ENCODE peak calls at places on chromosomes 5 and 9, in ten cellular contexts. R is hypothalamus; D is stimulated activated CD8-positive, alpha-beta memory T cell treated with anti-CD3 and anti-CD28 coated beads, Interleukin-4, amount 100 ng/mL, for 48 hours; Q is AG10803; K is mesenteric fat pad; C is HTR-8/SVneo; A is BE2C; U is cardiac fibroblast; X is AG09319; Y is right lobe of liver. Z is an unnamed sample.

GRCh38 chr5:92836861-92837755 is 743.9 kb downstream of the NR2F1-AS1 start:
- DNase-seq in K (no peak), Q (peak), X (no peak), D (no peak), U (peak), C (peak), Y (no peak), R (no peak), A (no peak), Z (no peak)

GRCh38 chr5:127353761-127354160 is 63.2 kb downstream of the MEGF10 start:
- DNase-seq in C (no peak), D (no peak), U (no peak), Q (no peak), A (no peak), R (no peak), X (no peak), K (no peak), Y (peak), Z (no peak)

GRCh38 chr5:135442387-135443256 is 4.5 kb downstream of the DCANP1 start:
- DNase-seq in A (no peak), K (peak), Q (no peak), X (no peak), D (peak), R (no peak), U (no peak), Y (no peak), C (no peak), Z (no peak)

GRCh38 chr9:110691002-110691549 is 22.5 kb downstream of the MUSK start:
- DNase-seq in K (no peak), X (no peak), A (peak), Q (no peak), D (no peak), R (no peak), U (peak), C (no peak), Y (no peak), Z (no peak)

GRCh38 chr9:1267581-1267980 is 217.4 kb downstream of the DMRT2 start:
- DNase-seq in Q (no peak), X (no peak), R (no peak), A (no peak), D (no peak), Y (peak), U (no peak), K (no peak), C (no peak), Z (no peak)

GRCh38 chr9:108512426-108513173 is 343.2 kb downstream of the ACTL7B start:
- DNase-seq in Q (no peak), C (no peak), D (no peak), R (no peak), A (no peak), U (peak), Y (no peak), K (no peak), X (no peak), Z (no peak)

GRCh38 chr9:79685576-79685975 is 113.8 kb downstream of the TLE4 start:
- DNase-seq in K (no peak), Q (peak), C (no peak), R (no peak), D (no peak), Y (no peak), X (no peak), U (peak), A (no peak), Z (no peak)

GRCh38 chr5:112270299-112271293 is 148.5 kb downstream of the EPB41L4A start:
- DNase-seq in K (no peak), X (no peak), U (peak), C (no peak), D (no peak), A (no peak), Q (no peak), R (no peak), Y (no peak), Z (no peak)

GRCh38 chr5:143434261-143435206 is 31.0 kb upstream of the NR3C1 start:
- DNase-seq in A (no peak), R (no peak), U (peak), Y (peak), K (no peak), D (peak), Q (no peak), C (no peak), X (no peak), Z (no peak)

GRCh38 chr9:2493578-2493977 is 128.0 kb upstream of the VLDLR start:
- DNase-seq in R (no peak), D (no peak), X (no peak), Q (no peak), K (no peak), A (no peak), C (no peak), U (no peak), Y (no peak), Z (no peak)

GRCh38 chr5:139676951-139677367 is 28.8 kb downstream of the CXXC5 start:
- DNase-seq in Q (no peak), R (peak), A (peak), X (no peak), D (no peak), Y (no peak), K (no peak), C (no peak), U (no peak), Z (peak)